ENCODE peak calls at places on chromosomes 4 and X, in six cellular contexts. I is GM23248, W is neural progenitor cell, A is SK-N-SH, U is HCT116, K is PC-3. Z is an unnamed sample.
A peak's percentile ranks its signal among the peaks of the same experiment; 100 is the strongest.

GRCh38 chr4:92270908-92271307 is 32.9 kb upstream of the GRID2 start:
- DNase-seq in I (peak; percentile 0), W (peak; percentile 49), A (peak; percentile 2), U (peak; percentile 10), K (peak; percentile 4), Z (no peak)

GRCh38 chrX:40244116-40244515 is 146.4 kb upstream of the BCOR start:
- DNase-seq in I (no peak), W (no peak), A (no peak), U (no peak), K (no peak), Z (no peak)

GRCh38 chrX:73577368-73577767 is 14.4 kb downstream of the CHIC1 start:
- DNase-seq in I (peak; percentile 91), W (peak; percentile 39), A (no peak), U (no peak), K (peak; percentile 78), Z (no peak)

GRCh38 chr4:53558061-53558801 is 33.1 kb downstream of the LNX1 start:
- DNase-seq in I (peak; percentile 91), W (peak; percentile 6), A (no peak), U (no peak), K (peak; percentile 90), Z (no peak)

GRCh38 chr4:65561164-65561563 is 109.1 kb downstream of the EPHA5 start:
- DNase-seq in I (no peak), W (no peak), A (no peak), U (no peak), K (no peak), Z (no peak)

GRCh38 chr4:113996599-113997177 is 17.2 kb upstream of the ARSJ start:
- DNase-seq in I (peak; percentile 88), W (no peak), A (no peak), U (no peak), K (peak; percentile 81), Z (no peak)

GRCh38 chrX:40471965-40472648 is 108.7 kb upstream of the ATP6AP2 start:
- DNase-seq in I (peak; percentile 47), W (peak; percentile 48), A (peak; percentile 38), U (no peak), K (peak; percentile 29), Z (peak; percentile 63)

GRCh38 chr4:44738615-44739014 is 12.3 kb upstream of the GNPDA2 start:
- DNase-seq in I (peak; percentile 34), W (no peak), A (no peak), U (no peak), K (no peak), Z (peak; percentile 14)

GRCh38 chrX:10577863-10578262 is 42.5 kb downstream of the MID1 start:
- DNase-seq in I (peak; percentile 11), W (no peak), A (no peak), U (no peak), K (no peak), Z (no peak)

GRCh38 chr4:73236151-73236550 is 22.4 kb downstream of the ANKRD17 start:
- DNase-seq in I (no peak), W (no peak), A (no peak), U (no peak), K (no peak), Z (no peak)

GRCh38 chrX:134623293-134624045 is 34.8 kb downstream of the PLAC1 start:
- DNase-seq in I (no peak), W (no peak), A (no peak), U (no peak), K (peak; percentile 56), Z (no peak)

GRCh38 chr4:165301833-165302232 is 25.6 kb upstream of the MSMO1 start:
- DNase-seq in I (peak; percentile 53), W (no peak), A (no peak), U (no peak), K (no peak), Z (peak; percentile 48)
- H3K4me3 ChIP-seq in I (peak overlapping the region; percentile 71), W (no peak overlapping the region), A (no peak overlapping the region), U (no peak overlapping the region), K (peak overlapping the region; percentile 51), Z (no peak overlapping the region)

GRCh38 chrX:19964017-19964710 is 26.7 kb downstream of the BCLAF3 start:
- DNase-seq in I (no peak), W (no peak), A (no peak), U (no peak), K (peak; percentile 62), Z (no peak)

GRCh38 chrX:19955306-19955705 is 35.6 kb downstream of the BCLAF3 start:
- DNase-seq in I (peak; percentile 4), W (no peak), A (no peak), U (no peak), K (no peak), Z (no peak)

GRCh38 chrX:19954707-19955106 is 36.2 kb downstream of the BCLAF3 start:
- DNase-seq in I (peak; percentile 39), W (no peak), A (no peak), U (no peak), K (no peak), Z (no peak)

GRCh38 chrX:19956923-19957322 is 33.9 kb downstream of the BCLAF3 start:
- DNase-seq in I (no peak), W (no peak), A (no peak), U (no peak), K (no peak), Z (no peak)

DNA sequence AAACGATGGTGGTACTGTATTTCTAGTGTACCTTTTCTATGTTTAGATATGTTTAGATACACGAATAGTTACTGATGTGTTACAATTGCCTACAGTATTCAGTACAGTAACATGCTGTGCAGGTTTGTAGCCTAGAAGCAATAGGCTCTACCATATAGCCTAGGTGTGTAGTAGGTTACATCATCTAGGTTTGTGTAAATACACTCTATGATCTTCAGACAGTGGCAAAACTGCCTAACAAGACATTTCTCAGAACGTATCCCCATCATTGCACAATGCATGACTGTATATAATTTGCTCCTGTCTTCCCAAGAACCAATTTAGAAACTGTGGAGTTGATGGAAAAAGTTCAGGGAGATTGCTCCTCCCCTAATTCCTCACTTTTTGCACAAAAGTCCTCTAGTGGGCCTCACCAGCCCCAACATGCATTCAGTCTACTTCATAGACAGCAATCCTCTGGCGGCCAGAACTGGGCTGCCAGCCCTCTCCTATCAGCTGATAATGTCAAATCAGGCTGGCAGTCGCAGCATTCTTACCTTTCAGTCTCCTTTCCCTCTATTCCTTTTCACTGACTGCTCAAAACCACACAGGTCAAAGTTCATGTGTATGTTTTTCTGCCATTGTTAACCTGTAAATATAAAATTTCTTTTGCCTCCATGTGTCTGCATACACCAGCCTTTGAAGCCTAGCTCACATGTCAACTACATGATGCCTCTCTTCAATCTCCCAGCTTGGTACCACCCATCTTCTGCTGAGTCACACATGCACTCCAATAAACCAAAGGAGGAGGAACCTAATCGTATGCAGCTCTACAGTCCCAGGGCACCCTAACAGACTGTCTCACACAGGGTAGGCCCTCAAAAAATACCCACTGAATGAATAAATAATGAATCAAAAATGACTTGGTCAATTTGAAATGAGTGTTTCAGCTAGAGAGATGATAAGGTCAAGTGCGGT is 32.1 kb downstream of the BCLAF3 start:
- DNase-seq in I (no peak), W (no peak), A (no peak), U (no peak), K (peak; percentile 13), Z (no peak)
- TF ChIP-seq EZH2phosphoT487 in I (no peak), W (no peak), A (no peak), U (no peak), K (no peak), Z (no peak)

DNA sequence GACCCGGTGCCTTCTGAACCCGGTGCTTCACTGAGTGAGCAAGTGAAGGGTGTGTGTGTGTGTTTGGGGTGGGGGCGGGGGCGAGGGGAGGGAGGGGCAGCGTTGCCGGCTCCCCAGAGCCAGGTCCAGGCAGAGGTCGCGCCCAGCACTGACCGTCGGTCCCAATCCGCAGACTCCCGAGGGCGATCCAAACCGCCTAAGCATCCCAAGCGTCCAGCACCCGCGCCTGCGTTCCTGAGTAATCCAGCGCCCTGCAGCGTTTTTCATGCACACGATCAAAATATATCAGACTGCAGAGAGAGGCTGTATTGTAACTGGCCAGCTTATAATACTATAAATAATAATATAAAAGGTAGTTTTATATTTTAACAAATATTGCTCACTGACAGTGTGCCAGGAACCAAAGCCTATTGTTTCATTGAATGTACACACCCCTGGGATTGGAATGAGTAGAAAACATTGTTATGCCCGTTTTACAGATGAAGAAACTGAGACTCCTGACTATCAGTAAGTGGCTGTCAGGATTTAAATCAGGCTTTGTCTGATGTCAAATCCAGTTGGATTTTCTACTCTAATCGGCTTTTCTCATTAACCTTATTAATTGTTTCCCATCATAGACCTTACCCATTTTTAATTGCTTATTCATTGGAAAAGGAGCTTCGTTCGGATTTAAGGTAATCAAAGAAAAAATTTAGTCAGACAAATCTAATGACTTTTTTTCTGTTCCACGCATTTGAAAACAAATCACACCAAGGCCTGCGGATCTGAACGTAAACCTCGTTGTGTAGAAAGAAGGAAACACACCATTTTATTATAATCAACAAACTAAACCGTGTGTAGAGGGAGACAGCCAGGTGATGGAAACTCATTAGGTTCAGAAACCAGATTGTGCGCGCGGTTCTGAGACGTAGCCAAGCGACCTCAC is 4.0 kb upstream of the NKX3-2 start:
- DNase-seq in I (peak; percentile 39), W (peak; percentile 55), A (peak; percentile 35), U (no peak), K (peak; percentile 22), Z (peak; percentile 17)
- H3K9ac ChIP-seq in I (no peak overlapping the region), W (no peak overlapping the region), A (no peak overlapping the region), U (peak overlapping the region; percentile 38), K (no peak overlapping the region), Z (peak overlapping the region; percentile 56)

GRCh38 chr4:118557298-118557851 is 127.8 kb upstream of the METTL14 start:
- DNase-seq in I (peak; percentile 71), W (peak; percentile 1), A (no peak), U (peak; percentile 18), K (peak; percentile 58), Z (no peak)
- H3K4me3 ChIP-seq in I (peak overlapping the region; percentile 40), W (no peak overlapping the region), A (no peak overlapping the region), U (no peak overlapping the region), K (no peak overlapping the region), Z (no peak overlapping the region)

GRCh38 chr4:152187693-152188092 is 348.2 kb downstream of the FBXW7 start:
- DNase-seq in I (peak; percentile 63), W (no peak), A (no peak), U (no peak), K (no peak), Z (no peak)
- TF ChIP-seq EZH2phosphoT487 in I (no peak), W (no peak), A (no peak), U (no peak), K (no peak), Z (no peak)

DNA sequence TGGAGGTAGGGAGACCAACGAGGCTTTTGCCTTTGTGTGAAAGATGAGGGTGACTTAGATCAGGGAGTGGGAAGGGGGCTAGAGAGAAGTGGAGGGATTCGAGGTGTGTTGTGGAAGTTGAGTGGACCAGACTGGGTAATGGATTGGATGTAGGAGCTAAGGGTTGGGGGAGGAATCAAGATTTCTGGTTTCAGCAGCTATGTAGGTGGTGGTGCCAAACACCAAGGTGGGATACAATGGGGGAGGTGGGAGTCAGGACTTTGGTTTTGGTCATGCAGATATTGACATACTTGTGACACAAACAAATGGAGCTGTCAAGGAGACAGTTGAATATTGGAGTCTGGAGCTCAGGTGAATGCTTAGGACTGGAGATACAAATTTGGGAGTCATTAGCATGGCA is 71.0 kb downstream of the TSC22D3 start:
- DNase-seq in I (no peak), W (no peak), A (no peak), U (no peak), K (no peak), Z (no peak)
- H3K9ac ChIP-seq in I (no peak overlapping the region), W (no peak overlapping the region), A (no peak overlapping the region), U (no peak overlapping the region), K (no peak overlapping the region), Z (no peak overlapping the region)